ENCODE peak calls at places on chromosome 14, in four cellular contexts. One of them, this sample, is unnamed.

GRCh38 chr14:73834258-73834620 is 17.4 kb upstream of the PTGR2 start:
- DNase-seq in HepG2: no peak
- DNase-seq in K562: no peak
- DNase-seq in GM12878: no peak
- DNase-seq in this sample: no peak

GRCh38 chr14:64801800-64802199 is 77.9 kb downstream of the SPTB start:
- DNase-seq in HepG2: peak
- DNase-seq in K562: peak
- DNase-seq in GM12878: no peak
- DNase-seq in this sample: peak

GRCh38 chr14:74955229-74955999 is at the start of gene PGF:
- DNase-seq in HepG2: no peak
- DNase-seq in K562: peak
- DNase-seq in GM12878: no peak
- DNase-seq in this sample: peak

GRCh38 chr14:42001436-42001835 is 394.8 kb downstream of the LRFN5 start:
- DNase-seq in HepG2: no peak
- DNase-seq in K562: no peak
- DNase-seq in GM12878: no peak
- DNase-seq in this sample: no peak

GRCh38 chr14:51821822-51822221 is 38.6 kb upstream of the GNG2 start:
- DNase-seq in HepG2: no peak
- DNase-seq in K562: no peak
- DNase-seq in GM12878: no peak
- DNase-seq in this sample: no peak

GRCh38 chr14:21109377-21110260 is 8.8 kb downstream of the TMEM253 start:
- DNase-seq in HepG2: peak
- DNase-seq in K562: no peak
- DNase-seq in GM12878: peak
- DNase-seq in this sample: peak

GRCh38 chr14:85508863-85509262 is 21.1 kb upstream of the FLRT2 start:
- DNase-seq in HepG2: no peak
- DNase-seq in K562: no peak
- DNase-seq in GM12878: no peak
- DNase-seq in this sample: no peak

GRCh38 chr14:75402867-75403413 is 24.9 kb upstream of the JDP2 start:
- DNase-seq in HepG2: no peak
- DNase-seq in K562: no peak
- DNase-seq in GM12878: no peak
- DNase-seq in this sample: peak

GRCh38 chr14:64364907-64365306 is 23.2 kb upstream of the MTHFD1 start:
- DNase-seq in HepG2: no peak
- DNase-seq in K562: peak
- DNase-seq in GM12878: no peak
- DNase-seq in this sample: no peak

GRCh38 chr14:92922155-92922735 is 705 bp upstream of the CHGA start:
- DNase-seq in HepG2: no peak
- DNase-seq in K562: no peak
- DNase-seq in GM12878: no peak
- DNase-seq in this sample: no peak

GRCh38 chr14:93100098-93100497 is 15.6 kb downstream of the ITPK1 start:
- DNase-seq in HepG2: no peak
- DNase-seq in K562: no peak
- DNase-seq in GM12878: no peak
- DNase-seq in this sample: peak

GRCh38 chr14:73526036-73526984 is 10.6 kb upstream of the ACOT1 start:
- DNase-seq in HepG2: peak
- DNase-seq in K562: no peak
- DNase-seq in GM12878: no peak
- DNase-seq in this sample: no peak

GRCh38 chr14:22893706-22894105 is 10.7 kb downstream of the REM2 start:
- DNase-seq in HepG2: no peak
- DNase-seq in K562: no peak
- DNase-seq in GM12878: no peak
- DNase-seq in this sample: no peak

GRCh38 chr14:90087433-90087832 is 25.6 kb downstream of the KCNK13 start:
- DNase-seq in HepG2: peak
- DNase-seq in K562: no peak
- DNase-seq in GM12878: no peak
- DNase-seq in this sample: no peak

DNA sequence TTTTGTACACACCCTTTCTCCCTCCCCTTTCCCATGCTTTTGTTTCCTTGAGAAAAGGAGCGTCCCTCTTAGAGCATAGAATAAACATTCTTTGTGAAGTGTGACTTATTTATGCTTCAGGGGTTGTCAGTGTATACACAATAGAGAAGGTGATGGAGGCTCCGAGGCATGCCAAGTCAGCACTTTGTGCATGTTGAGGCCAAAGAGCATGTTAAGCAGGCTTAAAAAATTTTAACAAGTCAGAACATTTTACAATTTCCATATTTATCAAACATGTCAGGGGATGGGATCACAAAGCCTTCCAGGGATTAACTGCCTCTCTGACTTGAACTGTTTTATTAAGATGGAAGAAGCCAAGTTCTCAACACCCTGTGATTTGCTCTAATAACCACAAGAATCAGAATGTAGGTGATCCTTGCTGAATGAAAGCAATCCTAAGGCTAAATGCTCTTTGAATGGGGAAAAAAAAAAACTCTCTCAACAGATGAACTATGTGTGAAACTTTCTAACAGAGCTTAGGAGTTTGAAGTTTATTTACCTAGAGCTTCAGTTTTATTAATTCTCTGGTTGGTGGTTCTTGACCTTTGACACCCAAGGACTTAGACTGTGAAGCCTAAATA is 223.1 kb downstream of the RAD51B start:
- DNase-seq in HepG2: no peak
- DNase-seq in K562: no peak
- DNase-seq in GM12878: no peak
- DNase-seq in this sample: no peak
- H3K27ac ChIP-seq in HepG2: no peak
- H3K27ac ChIP-seq in K562: no peak
- H3K27ac ChIP-seq in GM12878: no peak
- H3K27ac ChIP-seq in this sample: peak

GRCh38 chr14:60508363-60508706 is 611 bp upstream of the SIX6 start:
- DNase-seq in HepG2: no peak
- DNase-seq in K562: no peak
- DNase-seq in GM12878: no peak
- DNase-seq in this sample: no peak

GRCh38 chr14:60506462-60506984 is 2.4 kb upstream of the SIX6 start:
- DNase-seq in HepG2: no peak
- DNase-seq in K562: no peak
- DNase-seq in GM12878: no peak
- DNase-seq in this sample: peak

GRCh38 chr14:60508707-60509437 is at the start of gene SIX6:
- DNase-seq in HepG2: no peak
- DNase-seq in K562: no peak
- DNase-seq in GM12878: no peak
- DNase-seq in this sample: peak

GRCh38 chr14:60506010-60506409 is 2.9 kb upstream of the SIX6 start:
- DNase-seq in HepG2: no peak
- DNase-seq in K562: no peak
- DNase-seq in GM12878: no peak
- DNase-seq in this sample: peak

DNA sequence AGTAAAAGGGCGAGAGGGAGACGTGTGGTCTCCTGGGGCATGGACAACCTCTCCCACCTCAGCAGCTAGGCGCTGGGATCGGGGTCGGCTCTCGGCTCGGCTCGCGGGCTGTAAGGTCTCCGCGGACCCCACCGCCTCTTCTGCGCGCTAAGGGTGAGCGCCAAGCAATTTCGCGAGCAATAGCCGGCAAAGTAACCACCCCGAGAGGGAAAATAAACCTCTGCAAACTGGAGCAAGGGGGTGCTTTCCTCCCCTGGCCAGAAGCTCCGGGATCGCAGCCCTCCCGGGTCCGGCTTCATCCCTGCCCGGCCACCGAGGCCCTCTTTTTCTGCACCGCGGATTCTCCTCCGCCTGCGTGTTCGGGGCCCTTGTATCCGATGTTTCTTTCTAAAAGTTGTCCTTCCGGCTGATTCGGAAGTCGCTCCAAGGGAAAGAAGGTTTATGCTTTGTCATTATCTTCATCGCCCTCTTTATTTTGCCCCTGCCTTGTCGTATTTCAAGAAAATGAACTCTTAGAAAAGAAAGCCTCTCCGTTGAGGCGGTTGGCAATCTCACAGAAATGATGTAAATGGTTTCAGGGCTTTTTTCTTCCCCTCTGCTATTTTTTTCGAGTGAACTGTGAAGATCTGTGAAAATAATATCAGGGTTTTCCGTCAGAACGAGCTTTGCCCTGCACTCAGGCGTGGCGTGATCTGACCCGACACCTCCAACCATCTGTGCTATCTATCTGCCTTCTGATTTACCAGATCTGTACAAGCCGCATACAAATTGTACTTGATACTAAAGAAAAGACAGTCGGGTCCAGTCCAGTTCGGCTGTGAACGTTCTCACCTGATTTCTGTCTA is 1.7 kb upstream of the SIX6 start:
- DNase-seq in HepG2: no peak
- DNase-seq in K562: no peak
- DNase-seq in GM12878: no peak
- DNase-seq in this sample: peak
- TF ChIP-seq EZH2 in HepG2: no peak
- TF ChIP-seq EZH2 in K562: no peak
- TF ChIP-seq EZH2 in GM12878: no peak
- TF ChIP-seq EZH2 in this sample: peak

GRCh38 chr14:52917732-52918131 is 33.1 kb downstream of the FERMT2 start:
- DNase-seq in HepG2: no peak
- DNase-seq in K562: no peak
- DNase-seq in GM12878: no peak
- DNase-seq in this sample: no peak
- TF ChIP-seq JUNB in HepG2: no peak
- TF ChIP-seq JUNB in K562: no peak
- TF ChIP-seq JUNB in GM12878: no peak
- TF ChIP-seq JUNB in this sample: no peak

GRCh38 chr14:38931969-38932652 is 170.9 kb downstream of the SEC23A start:
- DNase-seq in HepG2: peak
- DNase-seq in K562: no peak
- DNase-seq in GM12878: no peak
- DNase-seq in this sample: peak
- H3K27ac ChIP-seq in HepG2: no peak
- H3K27ac ChIP-seq in K562: no peak
- H3K27ac ChIP-seq in GM12878: no peak
- H3K27ac ChIP-seq in this sample: no peak

DNA sequence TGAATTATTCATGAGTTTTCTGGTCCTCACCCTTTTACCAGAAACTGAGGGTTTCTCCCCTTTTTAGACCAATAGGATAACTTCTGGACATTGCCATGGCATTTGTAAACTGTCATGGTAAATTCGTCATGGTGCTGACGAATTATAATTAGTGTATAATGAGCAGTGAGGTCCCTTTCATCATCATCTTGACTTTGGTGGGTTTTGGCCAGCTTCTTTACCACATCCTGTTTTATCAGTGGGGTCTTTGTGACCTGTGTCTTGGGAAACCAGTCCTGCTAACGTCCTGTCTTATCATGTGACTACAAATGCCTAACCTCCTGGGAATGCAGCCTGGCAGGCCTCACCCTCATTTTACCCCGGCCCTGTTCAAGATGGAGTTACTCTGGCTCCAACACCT is 121.8 kb downstream of the SPTSSA start:
- DNase-seq in HepG2: no peak
- DNase-seq in K562: no peak
- DNase-seq in GM12878: no peak
- DNase-seq in this sample: no peak
- TF ChIP-seq EZH2 in HepG2: no peak
- TF ChIP-seq EZH2 in K562: no peak
- TF ChIP-seq EZH2 in GM12878: no peak
- TF ChIP-seq EZH2 in this sample: no peak

DNA sequence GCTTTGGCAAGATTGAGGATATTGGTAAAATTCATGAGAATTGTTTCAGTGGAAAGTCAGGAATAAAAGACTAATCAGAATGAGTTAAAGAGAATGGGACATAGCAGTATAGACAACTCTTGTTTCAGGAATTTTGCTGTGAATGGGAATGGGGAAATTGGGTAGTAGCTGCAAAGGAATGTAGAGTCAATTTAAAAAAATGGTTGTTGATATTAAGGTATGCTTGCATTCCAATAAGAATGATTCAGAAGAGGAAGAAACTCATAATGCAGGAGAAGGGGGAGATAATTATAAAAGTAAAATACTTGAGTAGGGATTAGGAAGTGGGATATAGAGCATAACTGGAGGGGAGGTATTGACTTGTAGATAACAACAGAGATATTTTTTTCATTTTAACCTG is 40.7 kb downstream of the MNAT1 start:
- DNase-seq in HepG2: no peak
- DNase-seq in K562: no peak
- DNase-seq in GM12878: no peak
- DNase-seq in this sample: no peak
- TF ChIP-seq JUNB in HepG2: no peak
- TF ChIP-seq JUNB in K562: no peak
- TF ChIP-seq JUNB in GM12878: no peak
- TF ChIP-seq JUNB in this sample: no peak

GRCh38 chr14:53032838-53033390 is 82.1 kb upstream of the FERMT2 start:
- DNase-seq in HepG2: peak
- DNase-seq in K562: no peak
- DNase-seq in GM12878: no peak
- DNase-seq in this sample: no peak

GRCh38 chr14:53035336-53035735 is 84.5 kb upstream of the FERMT2 start:
- DNase-seq in HepG2: no peak
- DNase-seq in K562: no peak
- DNase-seq in GM12878: no peak
- DNase-seq in this sample: no peak

GRCh38 chr14:53034688-53035087 is 83.8 kb upstream of the FERMT2 start:
- DNase-seq in HepG2: no peak
- DNase-seq in K562: no peak
- DNase-seq in GM12878: no peak
- DNase-seq in this sample: no peak

GRCh38 chr14:53034036-53034435 is 83.2 kb upstream of the FERMT2 start:
- DNase-seq in HepG2: no peak
- DNase-seq in K562: no peak
- DNase-seq in GM12878: no peak
- DNase-seq in this sample: no peak

GRCh38 chr14:53032161-53032803 is 81.4 kb upstream of the FERMT2 start:
- DNase-seq in HepG2: peak
- DNase-seq in K562: no peak
- DNase-seq in GM12878: no peak
- DNase-seq in this sample: no peak
- H3K27ac ChIP-seq in HepG2: no peak
- H3K27ac ChIP-seq in K562: no peak
- H3K27ac ChIP-seq in GM12878: no peak
- H3K27ac ChIP-seq in this sample: no peak

DNA sequence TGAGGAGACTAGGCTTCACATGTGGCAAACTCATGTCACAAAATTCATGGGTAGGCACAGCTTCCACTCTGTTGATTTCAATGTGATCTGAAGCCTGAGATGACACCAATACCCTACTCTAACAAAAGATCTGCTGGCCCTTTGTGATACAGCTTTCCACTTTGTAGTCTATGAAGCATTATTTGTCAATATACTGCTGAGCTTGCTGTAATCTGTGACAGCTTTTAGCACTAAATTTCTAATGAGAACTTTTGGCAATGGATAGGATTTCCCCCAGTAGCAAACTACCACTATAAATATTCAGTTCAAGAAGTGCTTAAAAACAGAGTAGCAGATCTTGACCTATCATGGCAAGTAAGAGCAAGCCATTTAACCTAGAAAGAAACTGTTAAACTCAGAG is 5.6 kb upstream of the HEATR5A start:
- DNase-seq in HepG2: no peak
- DNase-seq in K562: no peak
- DNase-seq in GM12878: no peak
- DNase-seq in this sample: no peak
- TF ChIP-seq EZH2 in HepG2: no peak
- TF ChIP-seq EZH2 in K562: no peak
- TF ChIP-seq EZH2 in GM12878: no peak
- TF ChIP-seq EZH2 in this sample: no peak